ENCODE peak calls at places on chromosomes 11 and 22, in seven cellular contexts. M, B, W, Q, F, E and R are unnamed samples.

GRCh38 chr22:30680998-30681770 is 13.5 kb upstream of the OSBP2 start:
- DNase-seq in M (no peak), B (no peak), W (peak; percentile 40), Q (no peak), F (no peak), E (no peak), R (no peak)

GRCh38 chr11:67352546-67353316 is 615 bp downstream of the POLD4 start:
- DNase-seq in M (peak; percentile 19), B (no peak), W (no peak), Q (no peak), F (no peak), E (peak; percentile 75), R (peak; percentile 57)

GRCh38 chr11:69899957-69900821 is 81.0 kb upstream of the FGF3 start:
- DNase-seq in M (no peak), B (no peak), W (peak; percentile 23), Q (no peak), F (no peak), E (no peak), R (peak; percentile 22)

GRCh38 chr11:13205446-13205845 is 72.1 kb upstream of the BMAL1 start:
- DNase-seq in M (no peak), B (no peak), W (no peak), Q (no peak), F (no peak), E (no peak), R (no peak)

GRCh38 chr11:11382858-11383532 is 29.9 kb upstream of the CSNK2A3 start:
- DNase-seq in M (no peak), B (no peak), W (no peak), Q (no peak), F (no peak), E (no peak), R (no peak)

GRCh38 chr11:77449060-77449521 is 24.8 kb downstream of the PAK1 start:
- DNase-seq in M (no peak), B (no peak), W (no peak), Q (no peak), F (no peak), E (no peak), R (no peak)

GRCh38 chr11:19664896-19665548 is 47.6 kb upstream of the NAV2 start:
- DNase-seq in M (no peak), B (no peak), W (peak; percentile 79), Q (no peak), F (no peak), E (no peak), R (peak; percentile 45)

GRCh38 chr22:30423296-30423958 is 2.1 kb upstream of the MTFP1 start:
- DNase-seq in M (peak; percentile 51), B (peak; percentile 63), W (no peak), Q (no peak), F (no peak), E (no peak), R (peak; percentile 74)

GRCh38 chr11:25775608-25776007 is 556.3 kb upstream of the ANO3 start:
- DNase-seq in M (no peak), B (no peak), W (no peak), Q (no peak), F (no peak), E (no peak), R (no peak)

GRCh38 chr11:124070906-124071621 is 29.9 kb upstream of the OR10G7 start:
- DNase-seq in M (peak; percentile 48), B (peak; percentile 43), W (peak; percentile 90), Q (peak; percentile 77), F (peak; percentile 10), E (peak; percentile 68), R (peak; percentile 82)

GRCh38 chr11:57406337-57406904 is 16.0 kb upstream of the PRG2 start:
- DNase-seq in M (peak; percentile 9), B (no peak), W (no peak), Q (no peak), F (no peak), E (no peak), R (no peak)

GRCh38 chr11:96391698-96392307 is 2.0 kb downstream of the JRKL start:
- DNase-seq in M (no peak), B (no peak), W (no peak), Q (no peak), F (no peak), E (no peak), R (no peak)

GRCh38 chr11:107799245-107799859 is 59.2 kb downstream of the SLC35F2 start:
- DNase-seq in M (peak; percentile 49), B (peak; percentile 22), W (peak; percentile 86), Q (peak; percentile 73), F (peak; percentile 36), E (peak; percentile 43), R (peak; percentile 82)

GRCh38 chr22:41579997-41580355 is 9.7 kb downstream of the PMM1 start:
- DNase-seq in M (no peak), B (no peak), W (no peak), Q (no peak), F (no peak), E (no peak), R (no peak)

GRCh38 chr11:90434858-90435257 is 212.0 kb upstream of the CHORDC1 start:
- DNase-seq in M (no peak), B (no peak), W (no peak), Q (no peak), F (no peak), E (peak; percentile 24), R (no peak)

GRCh38 chr22:19972652-19973550 is 31.3 kb upstream of the TXNRD2 start:
- DNase-seq in M (no peak), B (no peak), W (no peak), Q (no peak), F (no peak), E (no peak), R (no peak)

GRCh38 chr22:20178075-20178921 is 27.4 kb upstream of the CCDC188 start:
- DNase-seq in M (no peak), B (no peak), W (no peak), Q (no peak), F (no peak), E (no peak), R (no peak)